ENCODE peak calls at places on chromosomes 16 and 17, in eight cellular contexts. G is fibroblast of the aortic adventitia, B is D341Med, S is ACHN, R is LHCN-M2, E is T-cell, U is glutamatergic neuron, P is AML-193. M is an unnamed sample.

GRCh38 chr16:65816556-65816955 is 549.9 kb upstream of the CDH5 start:
- DNase-seq in B (no peak), G (peak), R (no peak), U (no peak), E (no peak), S (no peak), P (no peak), M (no peak)

GRCh38 chr16:635573-636205 is 416 bp downstream of the METTL26 start:
- DNase-seq in G (no peak), P (no peak), S (no peak), B (no peak), R (no peak), U (no peak), E (no peak), M (no peak)

GRCh38 chr17:1967092-1967662 is 58.0 kb downstream of the RTN4RL1 start:
- DNase-seq in U (no peak), P (no peak), G (no peak), E (no peak), S (no peak), B (no peak), R (no peak), M (no peak)

GRCh38 chr16:81004646-81005353 is 1.9 kb downstream of the CMC2 start:
- DNase-seq in P (peak), G (peak), R (peak), B (peak), S (peak), U (no peak), E (no peak), M (peak)

GRCh38 chr16:82432261-82432660 is 194.5 kb upstream of the CDH13 start:
- DNase-seq in E (no peak), G (no peak), S (no peak), U (no peak), R (peak), P (no peak), B (no peak), M (no peak)

GRCh38 chr17:68176770-68177169 is 71.1 kb upstream of the AMZ2 start:
- DNase-seq in U (no peak), G (no peak), B (no peak), P (no peak), S (no peak), R (no peak), E (no peak), M (no peak)

GRCh38 chr16:10754941-10755340 is 11.3 kb downstream of the NUBP1 start:
- DNase-seq in U (no peak), P (no peak), G (peak), E (no peak), B (no peak), R (peak), S (peak), M (no peak)

GRCh38 chr17:52831536-52831935 is 673.0 kb upstream of the CA10 start:
- DNase-seq in P (no peak), B (no peak), R (no peak), E (no peak), U (no peak), S (no peak), G (no peak), M (no peak)

GRCh38 chr16:57283214-57283955 is 1.1 kb downstream of the PLLP start:
- DNase-seq in U (no peak), P (no peak), E (no peak), S (no peak), B (peak), R (no peak), G (no peak), M (no peak)

GRCh38 chr17:40121191-40121885 is 433 bp upstream of the MSL1 start:
- DNase-seq in G (peak), B (peak), U (no peak), S (peak), R (no peak), P (peak), E (no peak), M (no peak)

GRCh38 chr17:2170023-2170422 is 115.1 kb downstream of the HIC1 start:
- DNase-seq in B (no peak), G (no peak), P (no peak), U (no peak), R (no peak), E (peak), S (peak), M (no peak)

GRCh38 chr17:75664099-75664549 is 2.8 kb downstream of the RECQL5 start:
- DNase-seq in S (no peak), U (no peak), R (no peak), P (no peak), B (no peak), G (no peak), E (no peak), M (no peak)

GRCh38 chr16:11297492-11298142 is 16.5 kb upstream of the PRM1 start:
- DNase-seq in R (no peak), P (peak), S (peak), B (no peak), E (peak), U (peak), G (peak), M (peak)

GRCh38 chr16:11138026-11138768 is 117.8 kb downstream of the SOCS1 start:
- DNase-seq in P (no peak), E (no peak), S (no peak), G (no peak), U (no peak), R (no peak), B (no peak), M (no peak)

GRCh38 chr17:42472709-42473521 is 14.2 kb downstream of the ATP6V0A1 start:
- DNase-seq in U (no peak), B (no peak), R (peak), S (no peak), E (no peak), P (no peak), G (peak), M (no peak)

GRCh38 chr17:44334315-44335181 is 9.9 kb upstream of the SLC25A39 start:
- DNase-seq in B (no peak), S (no peak), E (no peak), U (no peak), R (no peak), G (no peak), P (peak), M (no peak)

GRCh38 chr16:80285089-80285488 is 255.7 kb upstream of the DYNLRB2 start:
- DNase-seq in R (peak), U (no peak), E (no peak), P (no peak), B (no peak), G (peak), S (peak), M (no peak)

GRCh38 chr16:72664480-72665408 is 383.2 kb downstream of the ZFHX3 start:
- DNase-seq in R (peak), P (peak), G (peak), E (peak), S (peak), U (peak), B (peak), M (peak)

GRCh38 chr16:19691161-19691850 is 26.7 kb downstream of the KNOP1 start:
- DNase-seq in R (no peak), U (no peak), S (no peak), P (no peak), E (no peak), G (no peak), B (no peak), M (no peak)

GRCh38 chr17:13393841-13394710 is 207.7 kb downstream of the HS3ST3A1 start:
- DNase-seq in P (no peak), S (no peak), G (peak), U (no peak), R (peak), B (no peak), E (no peak), M (no peak)

GRCh38 chr16:24721830-24722238 is 7.6 kb upstream of the TNRC6A start:
- DNase-seq in E (no peak), R (no peak), G (no peak), B (no peak), U (no peak), S (no peak), P (no peak), M (no peak)

GRCh38 chr16:4263504-4264436 is 9.1 kb downstream of the TFAP4 start:
- DNase-seq in U (peak), G (peak), B (peak), E (no peak), S (no peak), R (no peak), P (no peak), M (no peak)

GRCh38 chr16:86112178-86112577 is 213.2 kb downstream of the IRF8 start:
- DNase-seq in R (no peak), G (no peak), E (no peak), B (no peak), P (no peak), U (no peak), S (no peak), M (no peak)

GRCh38 chr17:74892974-74893911 is at the start of gene FADS6:
- DNase-seq in S (no peak), G (no peak), E (no peak), U (no peak), R (no peak), P (no peak), B (peak), M (no peak)

GRCh38 chr16:89359296-89360147 is 130.8 kb downstream of the ANKRD11 start:
- DNase-seq in S (no peak), G (peak), R (no peak), P (no peak), E (no peak), U (no peak), B (peak), M (no peak)

GRCh38 chr17:69592692-69593350 is 178.3 kb downstream of the MAP2K6 start:
- DNase-seq in U (no peak), S (no peak), E (no peak), G (no peak), R (peak), B (no peak), P (no peak), M (no peak)

GRCh38 chr17:17036520-17036998 is 5.7 kb upstream of the MPRIP start:
- DNase-seq in B (no peak), E (no peak), S (no peak), G (no peak), R (peak), U (no peak), P (peak), M (no peak)

GRCh38 chr16:3519581-3519980 is 18.8 kb downstream of the CLUAP1 start:
- DNase-seq in P (no peak), R (peak), U (no peak), S (no peak), E (no peak), B (no peak), G (no peak), M (no peak)

GRCh38 chr17:9670596-9670995 is 25.3 kb downstream of the USP43 start:
- DNase-seq in B (no peak), R (no peak), S (no peak), E (no peak), U (peak), G (no peak), P (no peak), M (no peak)

GRCh38 chr16:66660422-66661209 is 35.9 kb downstream of the CMTM4 start:
- DNase-seq in E (no peak), R (peak), U (peak), G (peak), P (no peak), B (no peak), S (peak), M (no peak)

GRCh38 chr16:9978160-9978725 is 204.0 kb downstream of the GRIN2A start:
- DNase-seq in B (no peak), P (no peak), E (no peak), U (no peak), S (no peak), G (no peak), R (no peak), M (no peak)

GRCh38 chr16:48353565-48354163 is 31.5 kb downstream of the SIAH1 start:
- DNase-seq in G (peak), U (peak), E (peak), B (peak), S (peak), R (peak), P (peak), M (no peak)

GRCh38 chr16:13436641-13437423 is 483.1 kb upstream of the ERCC4 start:
- DNase-seq in S (peak), R (peak), B (no peak), G (no peak), P (no peak), U (no peak), E (no peak), M (no peak)

GRCh38 chr16:50310308-50311133 is 44.2 kb downstream of the ADCY7 start:
- DNase-seq in P (no peak), U (no peak), G (no peak), B (peak), S (no peak), E (no peak), R (no peak), M (no peak)

GRCh38 chr16:56234737-56235136 is 43.4 kb downstream of the GNAO1 start:
- DNase-seq in P (no peak), S (no peak), U (no peak), R (no peak), E (no peak), G (no peak), B (no peak), M (no peak)

GRCh38 chr16:24748242-24748641 is 18.8 kb downstream of the TNRC6A start:
- DNase-seq in E (no peak), G (peak), P (peak), R (peak), B (no peak), U (no peak), S (peak), M (no peak)